ENCODE peak calls at places on chromosome 6, in four cellular contexts. S is SK-N-SH, Y is GM23338, Q is OCI-LY7. J is an unnamed sample.

GRCh38 chr6:14453712-14454466 is 336.3 kb downstream of the CD83 start:
- DNase-seq in S (no peak), Y (no peak), Q (no peak), J (no peak)

GRCh38 chr6:106097368-106098231 is 11.5 kb downstream of the PRDM1 start:
- DNase-seq in S (no peak), Y (no peak), Q (peak), J (no peak)

GRCh38 chr6:79821859-79822258 is 125.5 kb downstream of the ELOVL4 start:
- DNase-seq in S (no peak), Y (no peak), Q (no peak), J (peak)

GRCh38 chr6:133208183-133208755 is 32.9 kb upstream of the EYA4 start:
- DNase-seq in S (no peak), Y (no peak), Q (no peak), J (no peak)

GRCh38 chr6:133631421-133631820 is 257.5 kb upstream of the TCF21 start:
- DNase-seq in S (no peak), Y (no peak), Q (no peak), J (no peak)

GRCh38 chr6:145814035-145814500 is 527 bp downstream of the FBXO30 start:
- DNase-seq in S (peak), Y (peak), Q (peak), J (peak)

GRCh38 chr6:165645919-165646318 is 17.1 kb downstream of the PDE10A start:
- DNase-seq in S (no peak), Y (no peak), Q (no peak), J (no peak)

GRCh38 chr6:143941852-143942627 is 66.0 kb downstream of the PLAGL1 start:
- DNase-seq in S (peak), Y (peak), Q (peak), J (peak)

GRCh38 chr6:108995296-108995695 is 99.3 kb downstream of the SESN1 start:
- DNase-seq in S (no peak), Y (no peak), Q (no peak), J (no peak)

GRCh38 chr6:25165181-25165580 is 114.0 kb upstream of the CARMIL1 start:
- DNase-seq in S (no peak), Y (no peak), Q (no peak), J (no peak)

GRCh38 chr6:42522021-42522420 is 41.8 kb upstream of the UBR2 start:
- DNase-seq in S (no peak), Y (no peak), Q (no peak), J (no peak)
- TF ChIP-seq EZH2phosphoT487 in S (no peak), Y (no peak), Q (no peak), J (no peak)

DNA sequence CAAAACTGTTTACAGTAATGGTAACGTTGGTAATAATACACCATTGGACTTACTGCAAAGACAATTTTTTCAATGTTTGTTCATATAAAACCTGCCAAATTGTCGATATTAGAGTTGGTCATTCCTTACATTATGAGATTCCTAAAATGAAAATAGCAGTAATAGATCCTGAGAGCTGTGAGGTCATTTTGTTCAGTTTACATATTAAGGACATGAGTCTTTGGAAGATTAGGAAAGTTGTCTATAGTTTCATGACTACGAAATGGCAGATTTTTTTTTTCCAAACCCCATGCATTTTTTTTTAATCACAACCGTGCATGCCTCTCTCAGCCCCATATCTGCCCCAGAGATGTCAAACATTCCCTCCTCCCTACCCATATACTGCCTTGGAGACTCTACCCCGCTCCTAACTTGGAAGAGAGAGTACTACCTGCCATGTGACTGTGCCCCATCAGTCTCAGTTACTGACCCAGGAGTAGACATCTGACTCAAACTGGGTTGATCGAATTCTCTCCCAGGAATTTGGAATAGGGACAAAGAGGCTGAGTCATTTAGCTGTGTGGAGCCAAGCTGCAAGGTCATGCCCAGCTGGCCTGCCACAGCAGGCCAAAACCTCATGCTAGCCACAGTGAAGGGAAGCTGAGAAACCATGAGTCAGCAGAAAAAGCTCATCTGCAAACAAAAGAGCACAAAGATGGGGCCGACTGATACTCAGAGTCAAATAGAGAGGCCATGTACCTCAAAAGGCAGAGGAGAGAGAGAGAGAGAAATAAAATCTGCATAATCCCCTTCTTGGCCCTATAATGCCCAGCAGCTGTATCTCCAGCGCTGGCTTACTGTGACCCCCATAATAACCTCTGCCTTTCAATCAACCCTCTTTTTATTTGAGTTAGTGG is 21.0 kb upstream of the AKIRIN2 start:
- DNase-seq in S (no peak), Y (peak), Q (peak), J (peak)
- TF ChIP-seq EZH2phosphoT487 in S (no peak), Y (no peak), Q (no peak), J (no peak)

DNA sequence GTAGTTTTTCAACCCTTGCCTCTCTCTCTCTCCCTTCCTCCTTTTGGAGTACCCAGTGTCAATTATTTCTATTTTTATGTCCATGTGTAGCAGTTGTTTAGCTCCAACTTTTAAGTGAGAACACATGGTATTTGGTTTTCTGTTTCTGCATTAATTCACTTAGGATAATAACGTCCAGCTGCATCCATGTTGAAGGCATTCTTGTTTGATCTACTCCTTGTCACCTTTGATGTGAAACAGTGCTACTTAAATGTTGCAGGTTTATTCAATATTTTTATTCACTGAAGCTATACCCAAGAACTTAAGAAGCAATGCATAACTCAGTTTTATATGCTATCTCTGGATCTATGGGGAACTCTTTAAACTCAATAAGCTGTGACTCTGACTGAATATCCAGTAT is 465.2 kb upstream of the ADGRB3 start:
- DNase-seq in S (no peak), Y (no peak), Q (no peak), J (no peak)
- TF ChIP-seq EZH2phosphoT487 in S (no peak), Y (no peak), Q (no peak), J (no peak)

DNA sequence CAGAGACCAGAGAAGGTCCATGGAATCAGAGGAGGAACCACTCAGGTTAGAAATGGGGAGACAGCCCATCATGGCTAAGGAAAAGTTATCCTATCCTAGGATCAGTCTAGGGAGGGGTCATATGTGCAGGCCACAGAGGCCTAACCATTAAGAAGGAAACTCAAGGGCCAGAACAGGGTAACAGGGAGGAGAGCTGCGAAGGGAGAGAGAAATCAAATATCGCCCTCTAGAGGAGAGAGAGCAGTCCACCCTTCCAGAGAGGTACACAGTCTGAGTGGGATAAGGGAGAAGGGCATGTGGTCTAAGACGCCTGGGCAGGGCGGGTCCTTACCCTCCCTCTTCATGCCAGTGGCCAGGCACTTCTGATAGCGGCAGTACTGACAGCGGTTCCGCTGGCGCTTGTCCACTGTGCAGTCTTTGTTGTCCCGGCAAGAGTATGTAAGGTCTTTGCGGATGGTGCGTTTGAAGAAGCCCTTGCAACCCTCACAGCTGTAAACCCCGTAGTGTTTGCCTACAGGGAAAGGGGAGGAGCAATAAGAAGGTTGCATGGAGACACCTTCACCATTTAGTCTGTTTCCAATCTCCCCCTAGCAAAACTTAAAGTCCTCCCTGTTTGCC is 2.9 kb downstream of the RXRB start:
- DNase-seq in S (peak), Y (peak), Q (peak), J (peak)
- TF ChIP-seq EZH2phosphoT487 in S (no peak), Y (no peak), Q (no peak), J (no peak)

GRCh38 chr6:121055572-121056163 is 278.6 kb downstream of the TBC1D32 start:
- DNase-seq in S (peak), Y (peak), Q (peak), J (peak)
- TF ChIP-seq EZH2phosphoT487 in S (no peak), Y (no peak), Q (no peak), J (no peak)

DNA sequence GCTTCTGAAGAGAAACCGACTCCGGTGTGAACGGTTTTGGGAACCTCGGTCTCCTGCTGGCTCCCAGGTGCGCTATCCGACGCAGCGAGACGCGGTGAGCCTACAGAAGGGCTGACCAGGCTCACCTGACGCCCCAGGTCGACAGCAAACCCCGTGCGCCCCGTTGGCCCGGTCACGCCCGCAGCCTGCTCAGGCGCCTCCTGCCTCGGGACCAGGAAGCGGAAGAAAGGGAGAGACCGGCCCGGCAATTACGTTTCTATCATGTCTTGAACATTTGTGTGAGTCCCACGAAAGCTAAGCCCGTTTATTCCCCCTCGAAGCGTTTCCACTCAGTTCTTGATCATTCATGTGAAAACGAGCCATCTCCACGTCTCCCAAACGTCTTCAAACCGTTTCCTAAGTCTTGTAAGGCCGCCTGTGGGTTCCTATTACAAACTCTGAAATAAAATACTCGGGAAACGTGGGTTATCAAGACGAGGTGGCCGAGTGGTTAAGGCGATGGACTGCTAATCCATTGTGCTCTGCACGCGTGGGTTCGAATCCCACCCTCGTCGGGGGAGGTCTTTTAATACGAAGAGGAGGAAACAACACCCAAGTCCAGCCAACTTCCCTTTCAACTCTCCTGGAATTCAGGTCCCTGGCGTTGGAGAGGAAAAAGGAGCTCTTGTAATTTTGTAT is 150.5 kb upstream of the PRSS16 start:
- DNase-seq in S (peak), Y (peak), Q (no peak), J (peak)
- TF ChIP-seq EZH2phosphoT487 in S (no peak), Y (no peak), Q (no peak), J (no peak)

GRCh38 chr6:13375360-13375878 is 47.1 kb upstream of the TBC1D7 start:
- DNase-seq in S (no peak), Y (no peak), Q (peak), J (no peak)
- TF ChIP-seq EZH2phosphoT487 in S (no peak), Y (no peak), Q (no peak), J (no peak)

GRCh38 chr6:16056263-16056870 is 72.5 kb upstream of the MYLIP start:
- DNase-seq in S (no peak), Y (no peak), Q (no peak), J (no peak)
- TF ChIP-seq EZH2phosphoT487 in S (no peak), Y (no peak), Q (no peak), J (no peak)